ENCODE peak calls at places on chromosome 6, in five cellular contexts. N is tibial artery, I is psoas muscle, J is lower lobe of right lung, F is kidney. Y is an unnamed sample. For H3K4me1, the result is how much of the 10 kb centered on the place peaks cover.

GRCh38 chr6:166907871-166908806 is 48.2 kb downstream of the RNASET2 start:
- DNase-seq in F (no peak), J (no peak), I (no peak), N (no peak), Y (no peak)

GRCh38 chr6:148628251-148628650 is 118.6 kb upstream of the UST start:
- DNase-seq in F (no peak), N (no peak), I (no peak), J (no peak), Y (no peak)

GRCh38 chr6:39642300-39642699 is 82.9 kb downstream of the KIF6 start:
- DNase-seq in J (no peak), I (no peak), N (no peak), F (no peak), Y (no peak)

GRCh38 chr6:15500078-15500740 is 162.6 kb downstream of the DTNBP1 start:
- DNase-seq in N (no peak), I (no peak), J (no peak), F (no peak), Y (no peak)

GRCh38 chr6:40484066-40484465 is 103.1 kb downstream of the LRFN2 start:
- DNase-seq in J (no peak), I (no peak), N (no peak), F (no peak), Y (no peak)

GRCh38 chr6:160882741-160883340 is 108.7 kb upstream of the MAP3K4 start:
- DNase-seq in I (no peak), J (no peak), N (no peak), F (no peak), Y (no peak)

GRCh38 chr6:32047084-32047478 is 8.9 kb downstream of the CYP21A2 start:
- DNase-seq in F (peak), I (peak), J (no peak), N (peak), Y (no peak)

GRCh38 chr6:24721461-24722215 is 2.7 kb upstream of the C6orf62 start:
- DNase-seq in F (no peak), N (peak), J (no peak), I (peak), Y (peak)

GRCh38 chr6:125798734-125799510 is 8.2 kb downstream of the NCOA7 start:
- DNase-seq in J (no peak), N (no peak), I (no peak), F (no peak), Y (no peak)

GRCh38 chr6:5968817-5969726 is 37.7 kb downstream of the NRN1 start:
- DNase-seq in J (peak), F (peak), N (peak), I (peak), Y (no peak)

GRCh38 chr6:110543106-110543505 is 66.7 kb upstream of the SLC22A16 start:
- DNase-seq in F (no peak), N (no peak), I (no peak), J (no peak), Y (no peak)

GRCh38 chr6:133487174-133487573 is 246.0 kb downstream of the EYA4 start:
- DNase-seq in N (no peak), I (no peak), F (no peak), J (no peak), Y (no peak)

GRCh38 chr6:16130932-16131387 is 2.1 kb downstream of the MYLIP start:
- DNase-seq in F (no peak), J (no peak), N (peak), I (no peak), Y (peak)

GRCh38 chr6:154345811-154346210 is 10.8 kb downstream of the IPCEF1 start:
- DNase-seq in I (no peak), J (no peak), N (no peak), F (no peak), Y (no peak)

GRCh38 chr6:2021713-2022125 is 223.7 kb downstream of the GMDS start:
- DNase-seq in F (peak), I (peak), N (peak), J (peak), Y (no peak)

GRCh38 chr6:20286968-20287565 is 74.8 kb upstream of the MBOAT1 start:
- DNase-seq in J (no peak), N (no peak), F (no peak), I (no peak), Y (no peak)

GRCh38 chr6:157106487-157106886 is 216.8 kb downstream of the TMEM242 start:
- DNase-seq in J (no peak), I (no peak), N (no peak), F (no peak), Y (peak)

GRCh38 chr6:161489626-161490306 is 215.9 kb upstream of the AGPAT4 start:
- DNase-seq in F (no peak), J (no peak), I (no peak), N (no peak), Y (no peak)

GRCh38 chr6:89487864-89488263 is 54.9 kb downstream of the ANKRD6 start:
- DNase-seq in J (no peak), I (no peak), N (no peak), F (no peak), Y (no peak)

GRCh38 chr6:309947-310346 is 17.7 kb downstream of the DUSP22 start:
- DNase-seq in F (no peak), J (no peak), I (no peak), N (no peak), Y (no peak)

GRCh38 chr6:44223471-44224153 is at the start of gene SLC29A1:
- DNase-seq in N (peak), F (peak), I (peak), J (peak), Y (peak)

GRCh38 chr6:121436966-121437756 is 1.7 kb downstream of the GJA1 start:
- DNase-seq in F (peak), I (peak), N (peak), J (peak), Y (peak)

DNA sequence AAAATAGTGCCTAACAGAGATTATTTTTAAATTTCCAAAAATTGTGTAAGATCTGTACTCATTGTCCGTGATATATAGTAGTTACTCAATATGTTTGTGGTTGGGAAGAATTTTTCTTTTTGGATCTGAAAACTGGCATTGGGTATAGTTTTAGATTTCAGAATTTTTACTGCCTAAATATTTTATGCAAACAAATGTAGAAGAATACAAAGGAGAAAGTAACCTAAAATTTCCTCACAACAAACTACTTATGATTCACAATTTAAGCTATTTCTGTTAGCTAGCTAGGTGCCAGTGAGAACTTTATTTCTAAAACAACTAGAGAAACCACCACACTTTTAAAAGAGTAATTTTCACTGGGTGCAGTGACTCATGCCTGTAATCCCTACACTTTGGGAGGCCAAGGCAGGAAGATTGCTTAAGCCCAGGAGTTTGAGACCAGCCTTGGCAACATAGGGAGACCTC is 38.8 kb downstream of the SESN1 start:
- DNase-seq in F (no peak), I (no peak), N (no peak), J (no peak), Y (no peak)
- H3K4me1 ChIP-seq in F (under half), I (half or more), N (under half), J (under half), Y (under half)

GRCh38 chr6:33078919-33079521 is 3.2 kb downstream of the HLA-DPB1 start:
- DNase-seq in N (no peak), J (no peak), F (no peak), I (no peak), Y (no peak)

GRCh38 chr6:33078442-33078841 is 2.7 kb downstream of the HLA-DPB1 start:
- DNase-seq in F (no peak), I (no peak), J (no peak), N (no peak), Y (no peak)

GRCh38 chr6:33080127-33081089 is 4.6 kb downstream of the HLA-DPB1 start:
- DNase-seq in J (peak), F (peak), N (peak), I (peak), Y (no peak)

GRCh38 chr6:33077908-33078307 is 2.1 kb downstream of the HLA-DPB1 start:
- DNase-seq in J (peak), I (no peak), F (no peak), N (no peak), Y (no peak)

GRCh38 chr6:33079575-33079974 is 3.8 kb downstream of the HLA-DPB1 start:
- DNase-seq in N (no peak), J (no peak), I (no peak), F (no peak), Y (no peak)
- H3K4me1 ChIP-seq in N (under half), J (half or more), I (under half), F (under half), Y (under half)

DNA sequence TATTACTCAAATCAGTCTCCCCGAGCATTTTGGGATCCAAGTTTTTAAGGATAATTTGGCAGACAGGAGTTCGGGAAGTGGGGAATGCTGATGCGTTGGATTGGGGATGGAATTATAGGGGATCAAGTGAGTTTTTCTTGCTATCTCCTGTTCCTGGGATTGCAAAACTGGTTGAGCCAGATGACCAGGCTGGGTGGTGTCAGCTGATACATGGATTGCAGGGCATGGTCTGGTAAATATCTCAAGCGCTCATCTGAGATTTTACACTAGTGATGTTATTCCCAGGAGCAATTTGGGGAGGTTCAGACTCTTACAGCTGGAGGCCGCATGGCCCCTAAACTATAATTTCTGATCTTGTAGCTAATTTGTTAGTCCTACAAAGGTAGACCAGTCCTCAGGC is 54.7 kb downstream of the ENPP1 start:
- DNase-seq in I (no peak), N (no peak), F (no peak), J (no peak), Y (no peak)
- H3K4me1 ChIP-seq in I (under half), N (under half), F (under half), J (under half), Y (under half)

GRCh38 chr6:159190460-159190859 is 21.3 kb downstream of the FNDC1 start:
- DNase-seq in I (no peak), F (no peak), J (no peak), N (no peak), Y (no peak)
- H3K4me1 ChIP-seq in I (under half), F (under half), J (under half), N (under half), Y (under half)

DNA sequence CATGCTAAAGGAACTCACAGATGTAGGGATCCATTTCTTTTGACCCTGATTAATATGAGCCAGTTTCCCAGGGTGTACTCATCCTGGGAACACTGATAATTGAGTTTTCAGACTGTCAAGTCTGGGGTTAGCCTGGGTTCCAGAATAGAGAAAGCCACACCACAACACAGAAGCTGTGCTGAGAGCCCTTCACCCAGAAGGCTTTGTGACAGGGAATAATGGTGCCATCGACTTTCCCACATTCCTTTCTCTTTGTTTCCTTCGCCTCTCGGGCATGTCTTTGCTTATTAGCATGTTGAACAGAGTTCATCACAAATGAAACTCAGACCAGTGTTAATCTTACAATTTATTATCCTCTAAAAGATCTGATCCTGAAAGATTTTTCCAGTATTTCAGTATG is 95.0 kb downstream of the TCP11 start:
- DNase-seq in N (no peak), J (no peak), F (no peak), I (no peak), Y (no peak)
- H3K4me1 ChIP-seq in N (half or more), J (half or more), F (under half), I (half or more), Y (under half)

DNA sequence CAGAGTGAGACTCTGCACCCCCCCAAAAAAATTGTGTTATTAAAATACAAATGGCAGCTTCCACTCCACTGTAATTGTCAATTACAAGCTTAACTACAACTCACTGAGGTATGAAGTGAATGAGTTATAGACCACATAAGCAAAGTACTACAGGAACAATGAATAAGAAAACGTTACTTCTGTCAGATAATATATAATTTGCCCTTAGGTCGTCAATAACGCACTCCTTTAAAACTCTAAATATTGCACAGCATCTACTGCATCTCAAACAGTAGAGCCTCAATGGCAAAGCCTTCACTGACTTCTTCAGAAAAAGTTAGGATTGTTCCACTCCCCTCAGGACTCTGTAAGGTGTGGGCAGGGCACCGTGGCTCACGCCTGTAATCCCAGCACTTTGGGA is 2.0 kb upstream of the HBS1L start:
- DNase-seq in J (no peak), F (no peak), I (no peak), N (no peak), Y (no peak)
- H3K4me1 ChIP-seq in J (under half), F (under half), I (under half), N (under half), Y (under half)

DNA sequence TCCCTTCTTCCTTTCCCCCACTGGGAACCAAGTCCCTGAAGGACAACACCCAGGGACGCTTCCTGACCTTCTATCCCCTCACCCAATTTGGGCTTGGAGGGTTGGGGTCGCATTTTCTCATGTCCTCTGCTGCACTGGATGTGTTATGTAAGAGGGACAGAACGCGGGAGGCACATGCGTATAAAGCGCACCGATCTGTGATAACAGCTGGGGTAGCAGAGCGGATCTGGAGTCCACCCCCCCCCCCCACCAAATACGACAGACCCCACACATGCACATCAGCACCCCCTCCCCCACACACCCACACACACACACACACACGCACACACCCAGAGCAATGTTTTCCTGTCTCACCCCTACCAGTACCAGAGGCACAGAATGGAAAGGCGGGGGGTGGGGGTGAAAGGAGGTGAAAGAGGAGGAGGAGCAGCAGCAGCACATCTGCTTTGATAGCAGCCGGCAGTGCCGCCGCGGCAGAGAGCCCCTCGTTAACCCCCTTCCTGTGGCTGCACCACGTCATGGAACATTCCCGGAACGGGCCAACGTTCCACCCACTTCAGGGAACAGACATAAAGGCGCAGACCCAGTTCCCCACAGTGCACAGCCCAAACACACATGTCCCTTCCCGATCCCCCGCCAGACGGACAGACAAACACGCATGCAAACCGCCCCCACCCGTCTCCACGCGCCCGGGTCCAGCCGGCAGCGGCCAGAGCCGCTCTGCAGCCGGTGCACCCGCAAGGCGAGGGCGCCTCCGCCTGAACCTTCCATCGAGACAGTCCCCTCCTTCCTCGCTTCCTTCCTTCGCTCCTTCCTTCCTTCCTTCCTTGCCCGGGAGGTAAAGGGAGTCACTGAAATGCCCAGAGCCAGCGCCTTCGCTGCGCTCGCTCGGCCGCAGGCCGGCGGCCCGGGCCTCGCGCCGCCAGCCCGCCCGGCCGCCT is 580 bp downstream of the HIVEP2 start:
- DNase-seq in I (peak), F (peak), N (peak), J (peak), Y (peak)
- H3K4me1 ChIP-seq in I (under half), F (under half), N (under half), J (under half), Y (under half)

DNA sequence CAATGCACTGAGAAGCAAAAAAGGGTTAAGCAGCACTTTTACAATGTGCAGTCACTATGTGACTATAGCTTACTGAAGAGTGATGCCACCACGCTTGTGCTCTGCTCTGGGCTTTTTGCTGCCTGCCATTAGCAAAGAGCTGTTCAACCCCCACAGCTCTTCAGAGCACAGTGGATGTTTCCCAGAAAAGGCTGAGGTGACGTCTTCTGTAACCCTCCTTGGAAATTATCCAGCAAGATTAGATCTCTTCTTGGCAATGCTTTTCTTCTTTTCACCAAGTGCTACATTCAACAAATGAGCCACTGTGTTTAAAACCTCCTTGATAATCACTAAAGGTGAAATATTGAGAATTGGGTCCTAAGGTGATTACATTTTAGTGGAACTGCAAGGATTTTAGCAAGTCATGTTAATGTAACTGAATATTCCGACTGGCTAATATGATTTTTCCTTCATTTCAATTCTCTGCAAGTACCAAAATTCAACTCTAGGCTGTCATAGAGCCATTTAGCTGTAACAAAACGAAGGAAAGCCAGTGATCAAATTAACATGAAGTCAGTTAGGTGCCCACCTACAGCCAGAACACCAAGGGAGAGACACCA is 34.9 kb downstream of the ELOVL5 start:
- DNase-seq in J (no peak), I (no peak), F (no peak), N (no peak), Y (no peak)
- H3K4me1 ChIP-seq in J (under half), I (under half), F (under half), N (under half), Y (half or more)

Y was measured in A549.